ENCODE peak calls at places on chromosomes 1 and 21, in ten cellular contexts. F, S, B, M, G, Z, U, R, L and E are unnamed samples.

GRCh38 chr1:87135313-87135712 is 193.4 kb upstream of the LMO4 start:
- DNase-seq in F (no peak), G (no peak), M (no peak), U (no peak), S (no peak), B (no peak), L (no peak), Z (peak), R (no peak), E (no peak)

GRCh38 chr1:211537253-211537652 is 41.7 kb downstream of the SLC30A1 start:
- DNase-seq in M (no peak), U (no peak), S (no peak), L (no peak), R (peak), Z (no peak), B (no peak), F (no peak), G (no peak), E (no peak)

GRCh38 chr1:212683357-212683722 is 16.3 kb downstream of the BATF3 start:
- DNase-seq in B (no peak), S (no peak), L (no peak), Z (no peak), M (no peak), G (no peak), R (no peak), F (no peak), U (peak), E (no peak)

GRCh38 chr1:187516874-187517273 is 688.1 kb downstream of the PLA2G4A start:
- DNase-seq in B (no peak), R (no peak), S (peak), Z (no peak), U (no peak), L (no peak), M (peak), F (no peak), G (no peak), E (no peak)

GRCh38 chr21:21807598-21807903 is 809.3 kb downstream of the NCAM2 start:
- DNase-seq in G (no peak), U (no peak), R (no peak), L (no peak), B (no peak), M (no peak), S (no peak), Z (no peak), F (no peak), E (no peak)

GRCh38 chr1:181014431-181015257 is 8.0 kb downstream of the STX6 start:
- DNase-seq in F (no peak), U (no peak), G (no peak), S (no peak), L (no peak), Z (no peak), R (no peak), B (no peak), M (no peak), E (no peak)

GRCh38 chr1:227343727-227344551 is 25.6 kb upstream of the CDC42BPA start:
- DNase-seq in U (no peak), S (no peak), L (no peak), F (no peak), Z (no peak), G (no peak), R (peak), M (peak), B (no peak), E (no peak)

GRCh38 chr1:91683598-91683951 is 182.9 kb downstream of the CDC7 start:
- DNase-seq in M (no peak), L (no peak), F (no peak), B (no peak), R (no peak), Z (no peak), G (no peak), S (no peak), U (peak), E (peak)

GRCh38 chr1:228803421-228803820 is 68.1 kb downstream of the RHOU start:
- DNase-seq in R (no peak), S (no peak), B (no peak), L (no peak), Z (no peak), M (no peak), F (no peak), G (no peak), U (no peak), E (no peak)

GRCh38 chr1:219817914-219818313 is 110.4 kb downstream of the SLC30A10 start:
- DNase-seq in F (no peak), M (no peak), B (no peak), S (no peak), L (no peak), R (no peak), U (no peak), G (no peak), Z (no peak), E (no peak)

GRCh38 chr1:248890549-248891498 is 15.2 kb upstream of the PGBD2 start:
- DNase-seq in S (no peak), Z (no peak), M (no peak), L (no peak), G (no peak), R (no peak), B (no peak), U (no peak), F (no peak), E (no peak)